ENCODE peak calls at places on chromosome 22, in seven cellular contexts. One of them, this sample, is unnamed.

GRCh38 chr22:40027191-40028097 is 32.7 kb downstream of the FAM83F start:
- DNase-seq in GDM1: no peak
- DNase-seq in HuH-7.5: no peak
- DNase-seq in NCI-H1092 treated with DMSO at 0.1 percent for 48 hours: no peak
- DNase-seq in skeletal muscle cell: no peak
- DNase-seq in T1000: no peak
- DNase-seq in transverse colon: no peak
- DNase-seq in this sample: peak

GRCh38 chr22:27318516-27318915 is 483.0 kb downstream of the MN1 start:
- DNase-seq in GDM1: no peak
- DNase-seq in HuH-7.5: no peak
- DNase-seq in NCI-H1092 treated with DMSO at 0.1 percent for 48 hours: no peak
- DNase-seq in skeletal muscle cell: peak
- DNase-seq in T1000: no peak
- DNase-seq in transverse colon: peak
- DNase-seq in this sample: peak

GRCh38 chr22:35601743-35602633 is 15.1 kb downstream of the MB start:
- DNase-seq in GDM1: no peak
- DNase-seq in HuH-7.5: no peak
- DNase-seq in NCI-H1092 treated with DMSO at 0.1 percent for 48 hours: no peak
- DNase-seq in skeletal muscle cell: no peak
- DNase-seq in T1000: peak
- DNase-seq in transverse colon: no peak
- DNase-seq in this sample: no peak

GRCh38 chr22:19875531-19876313 is 21.0 kb upstream of the GNB1L start:
- DNase-seq in GDM1: no peak
- DNase-seq in HuH-7.5: no peak
- DNase-seq in NCI-H1092 treated with DMSO at 0.1 percent for 48 hours: no peak
- DNase-seq in skeletal muscle cell: no peak
- DNase-seq in T1000: peak
- DNase-seq in transverse colon: no peak
- DNase-seq in this sample: no peak

GRCh38 chr22:46401370-46401769 is 65.9 kb downstream of the TRMU start:
- DNase-seq in GDM1: no peak
- DNase-seq in HuH-7.5: no peak
- DNase-seq in NCI-H1092 treated with DMSO at 0.1 percent for 48 hours: no peak
- DNase-seq in skeletal muscle cell: no peak
- DNase-seq in T1000: no peak
- DNase-seq in transverse colon: no peak
- DNase-seq in this sample: no peak

GRCh38 chr22:22591348-22592299 is 32.6 kb upstream of the PRAME start:
- DNase-seq in GDM1: no peak
- DNase-seq in HuH-7.5: no peak
- DNase-seq in NCI-H1092 treated with DMSO at 0.1 percent for 48 hours: no peak
- DNase-seq in skeletal muscle cell: no peak
- DNase-seq in T1000: no peak
- DNase-seq in transverse colon: no peak
- DNase-seq in this sample: no peak

GRCh38 chr22:31497148-31497938 is 1.0 kb downstream of the SFI1 start:
- DNase-seq in GDM1: no peak
- DNase-seq in HuH-7.5: no peak
- DNase-seq in NCI-H1092 treated with DMSO at 0.1 percent for 48 hours: no peak
- DNase-seq in skeletal muscle cell: no peak
- DNase-seq in T1000: no peak
- DNase-seq in transverse colon: no peak
- DNase-seq in this sample: no peak

GRCh38 chr22:27706489-27706888 is 95.1 kb downstream of the MN1 start:
- DNase-seq in GDM1: no peak
- DNase-seq in HuH-7.5: no peak
- DNase-seq in NCI-H1092 treated with DMSO at 0.1 percent for 48 hours: no peak
- DNase-seq in skeletal muscle cell: no peak
- DNase-seq in T1000: no peak
- DNase-seq in transverse colon: no peak
- DNase-seq in this sample: no peak

GRCh38 chr22:50305658-50306566 is 1.5 kb downstream of the PLXNB2 start:
- DNase-seq in GDM1: peak
- DNase-seq in HuH-7.5: peak
- DNase-seq in NCI-H1092 treated with DMSO at 0.1 percent for 48 hours: no peak
- DNase-seq in skeletal muscle cell: peak
- DNase-seq in T1000: peak
- DNase-seq in transverse colon: peak
- DNase-seq in this sample: peak

GRCh38 chr22:21758056-21758455 is 22.5 kb upstream of the YPEL1 start:
- DNase-seq in GDM1: no peak
- DNase-seq in HuH-7.5: no peak
- DNase-seq in NCI-H1092 treated with DMSO at 0.1 percent for 48 hours: no peak
- DNase-seq in skeletal muscle cell: no peak
- DNase-seq in T1000: no peak
- DNase-seq in transverse colon: no peak
- DNase-seq in this sample: no peak

GRCh38 chr22:35534091-35534490 is 6.5 kb upstream of the RASD2 start:
- DNase-seq in GDM1: no peak
- DNase-seq in HuH-7.5: no peak
- DNase-seq in NCI-H1092 treated with DMSO at 0.1 percent for 48 hours: no peak
- DNase-seq in skeletal muscle cell: no peak
- DNase-seq in T1000: no peak
- DNase-seq in transverse colon: no peak
- DNase-seq in this sample: no peak

GRCh38 chr22:40855104-40855959 is 1.1 kb downstream of the ST13 start:
- DNase-seq in GDM1: no peak
- DNase-seq in HuH-7.5: no peak
- DNase-seq in NCI-H1092 treated with DMSO at 0.1 percent for 48 hours: peak
- DNase-seq in skeletal muscle cell: no peak
- DNase-seq in T1000: no peak
- DNase-seq in transverse colon: no peak
- DNase-seq in this sample: peak

GRCh38 chr22:28600546-28601143 is 79.0 kb downstream of the TTC28 start:
- DNase-seq in GDM1: peak
- DNase-seq in HuH-7.5: no peak
- DNase-seq in NCI-H1092 treated with DMSO at 0.1 percent for 48 hours: peak
- DNase-seq in skeletal muscle cell: no peak
- DNase-seq in T1000: no peak
- DNase-seq in transverse colon: no peak
- DNase-seq in this sample: peak

This sample was measured in left kidney.